ENCODE peak calls at places on chromosomes 1 and 21, in five cellular contexts. L is AG08395, F is left cardiac atrium, C is T47D, T is B cell. R is an unnamed sample.
A peak's percentile ranks its signal among the peaks of the same experiment; 100 is the strongest.

GRCh38 chr1:153791856-153792253 is 16.6 kb downstream of the SLC27A3 start:
- DNase-seq in L (peak; percentile 24), F (no peak), C (no peak), T (no peak), R (peak; percentile 39)

GRCh38 chr1:20290624-20291597 is at the start of gene VWA5B1:
- DNase-seq in L (no peak), F (no peak), C (no peak), T (no peak), R (peak; percentile 90)

GRCh38 chr1:45442272-45442671 is 48.7 kb downstream of the TESK2 start:
- DNase-seq in L (peak; percentile 22), F (no peak), C (no peak), T (no peak), R (no peak)

GRCh38 chr1:236753554-236753953 is 41.5 kb upstream of the MTR start:
- DNase-seq in L (peak; percentile 18), F (no peak), C (peak; percentile 50), T (no peak), R (peak; percentile 70)

GRCh38 chr21:34367320-34367935 is 3.6 kb downstream of the KCNE2 start:
- DNase-seq in L (peak; percentile 73), F (no peak), C (no peak), T (no peak), R (no peak)

GRCh38 chr1:12485231-12486172 is 132.5 kb downstream of the DHRS3 start:
- DNase-seq in L (no peak), F (no peak), C (no peak), T (no peak), R (no peak)

GRCh38 chr1:202645097-202645476 is 65.2 kb downstream of the SYT2 start:
- DNase-seq in L (no peak), F (no peak), C (no peak), T (no peak), R (no peak)

GRCh38 chr1:6625579-6626149 is 996 bp downstream of the THAP3 start:
- DNase-seq in L (peak; percentile 57), F (no peak), C (peak; percentile 20), T (no peak), R (no peak)

GRCh38 chr1:160131803-160132565 is 16.4 kb downstream of the ATP1A2 start:
- DNase-seq in L (no peak), F (peak; percentile 60), C (no peak), T (no peak), R (peak; percentile 9)

GRCh38 chr21:42721341-42721824 is 68.0 kb downstream of the PDE9A start:
- DNase-seq in L (no peak), F (peak; percentile 48), C (no peak), T (no peak), R (no peak)

GRCh38 chr21:35438643-35439404 is 389.7 kb upstream of the RUNX1 start:
- DNase-seq in L (no peak), F (no peak), C (no peak), T (peak; percentile 54), R (no peak)

GRCh38 chr1:188364927-188365449 is 1536.2 kb downstream of the PLA2G4A start:
- DNase-seq in L (no peak), F (no peak), C (no peak), T (no peak), R (peak; percentile 5)

GRCh38 chr1:51669191-51669590 is 52.3 kb downstream of the OSBPL9 start:
- DNase-seq in L (no peak), F (no peak), C (no peak), T (no peak), R (no peak)

GRCh38 chr1:8682573-8682972 is 134.9 kb downstream of the RERE start:
- DNase-seq in L (no peak), F (no peak), C (no peak), T (no peak), R (no peak)

GRCh38 chr1:162040657-162041056 is 17.0 kb upstream of the OLFML2B start:
- DNase-seq in L (peak; percentile 47), F (no peak), C (peak; percentile 27), T (no peak), R (peak; percentile 36)

GRCh38 chr21:42145569-42146250 is 73.2 kb upstream of the ABCG1 start:
- DNase-seq in L (peak; percentile 89), F (peak; percentile 57), C (peak; percentile 95), T (peak; percentile 90), R (peak; percentile 95)

GRCh38 chr1:29324202-29324601 is 87.9 kb downstream of the PTPRU start:
- DNase-seq in L (no peak), F (no peak), C (no peak), T (no peak), R (no peak)

GRCh38 chr1:195275688-195276087 is 1332.6 kb downstream of the KCNT2 start:
- DNase-seq in L (no peak), F (no peak), C (no peak), T (no peak), R (no peak)

GRCh38 chr1:22612657-22613056 is 23.8 kb upstream of the C1QA start:
- DNase-seq in L (no peak), F (no peak), C (no peak), T (no peak), R (no peak)

GRCh38 chr1:47444578-47445465 is 7.0 kb downstream of the FOXD2 start:
- DNase-seq in L (peak; percentile 21), F (peak; percentile 40), C (no peak), T (no peak), R (peak; percentile 82)

GRCh38 chr1:27233677-27234053 is 767 bp upstream of the WDTC1 start:
- DNase-seq in L (no peak), F (no peak), C (no peak), T (no peak), R (no peak)

GRCh38 chr21:41953249-41953830 is 478 bp downstream of the C2CD2 start:
- DNase-seq in L (no peak), F (peak; percentile 44), C (no peak), T (peak; percentile 61), R (peak; percentile 77)

R was measured in H7.